ENCODE peak calls at places on chromosomes 11 and 22, in four cellular contexts. V, U, B and I are unnamed samples.

GRCh38 chr11:16604784-16605439 is 133.5 kb upstream of the C11orf58 start:
- DNase-seq in U (no peak), B (no peak), V (no peak), I (no peak)

GRCh38 chr11:36362902-36363301 is 66.8 kb downstream of the PRR5L start:
- DNase-seq in B (no peak), V (no peak), U (no peak), I (no peak)

GRCh38 chr11:125215205-125215565 is 50.6 kb downstream of the PKNOX2 start:
- DNase-seq in V (no peak), U (no peak), B (no peak), I (no peak)

GRCh38 chr11:7494086-7494775 is 8.9 kb downstream of the OLFML1 start:
- DNase-seq in U (no peak), B (no peak), V (no peak), I (no peak)

GRCh38 chr11:132186699-132187098 is 816.3 kb downstream of the NTM start:
- DNase-seq in B (no peak), V (no peak), U (no peak), I (no peak)

GRCh38 chr11:64762916-64763803 is 3.4 kb upstream of the PYGM start:
- DNase-seq in V (no peak), U (peak; percentile 36), B (no peak), I (no peak)

GRCh38 chr22:34804588-34804987 is 261.4 kb upstream of the ISX start:
- DNase-seq in B (no peak), V (no peak), U (no peak), I (no peak)

GRCh38 chr11:120207517-120207916 is 3.3 kb upstream of the OAF start:
- DNase-seq in B (no peak), V (no peak), U (no peak), I (no peak)

GRCh38 chr11:32870676-32871075 is 21.9 kb upstream of the QSER1 start:
- DNase-seq in B (no peak), V (no peak), U (no peak), I (no peak)

GRCh38 chr11:2517016-2517385 is 72.2 kb downstream of the KCNQ1 start:
- DNase-seq in B (no peak), V (no peak), U (peak; percentile 40), I (no peak)

GRCh38 chr22:41810022-41810421 is 9.5 kb downstream of the CCDC134 start:
- DNase-seq in U (no peak), B (no peak), V (no peak), I (no peak)

GRCh38 chr11:58513747-58514367 is 6.0 kb upstream of the OR5B21 start:
- DNase-seq in B (no peak), U (no peak), V (peak; percentile 27), I (no peak)

GRCh38 chr11:123083623-123084029 is 21.7 kb upstream of the HSPA8 start:
- DNase-seq in B (peak; percentile 44), V (peak; percentile 99), U (peak; percentile 89), I (peak; percentile 95)

GRCh38 chr22:44261861-44262595 is 50.7 kb downstream of the SHISAL1 start:
- DNase-seq in V (no peak), B (no peak), U (no peak), I (no peak)

GRCh38 chr11:74581954-74582547 is 10.3 kb upstream of the POLD3 start:
- DNase-seq in V (no peak), B (no peak), U (no peak), I (no peak)

GRCh38 chr22:39220450-39220849 is 24.3 kb downstream of the PDGFB start:
- DNase-seq in B (no peak), U (no peak), V (no peak), I (no peak)

GRCh38 chr11:27201454-27202302 is 161.1 kb downstream of the BBOX1 start:
- DNase-seq in U (no peak), V (peak; percentile 89), B (no peak), I (peak; percentile 90)

GRCh38 chr11:29310706-29311342 is 706.0 kb downstream of the KCNA4 start:
- DNase-seq in V (no peak), B (no peak), U (no peak), I (no peak)

GRCh38 chr11:19279455-19279854 is 38.7 kb upstream of the E2F8 start:
- DNase-seq in U (no peak), V (no peak), B (no peak), I (no peak)

GRCh38 chr22:49929553-49929979 is 11.1 kb downstream of the CRELD2 start:
- DNase-seq in V (no peak), B (no peak), U (no peak), I (no peak)

GRCh38 chr11:36577859-36578258 is 10.1 kb downstream of the RAG1 start:
- DNase-seq in U (no peak), V (peak; percentile 4), B (no peak), I (no peak)

GRCh38 chr22:44023404-44024287 is 456 bp upstream of the PARVB start:
- DNase-seq in V (no peak), U (no peak), B (no peak), I (no peak)

GRCh38 chr22:47247609-47248240 is 485.3 kb downstream of the TBC1D22A start:
- DNase-seq in B (no peak), V (no peak), U (peak; percentile 44), I (no peak)

GRCh38 chr22:34972498-34972897 is 93.5 kb upstream of the ISX start:
- DNase-seq in V (no peak), B (no peak), U (no peak), I (no peak)

GRCh38 chr22:46201059-46201757 is 48.9 kb downstream of the CDPF1 start:
- DNase-seq in U (no peak), B (no peak), V (no peak), I (no peak)

GRCh38 chr22:33162196-33162595 is 104.0 kb upstream of the SYN3 start:
- DNase-seq in V (no peak), U (no peak), B (no peak), I (no peak)

GRCh38 chr11:12005476-12005875 is 3.0 kb downstream of the DKK3 start:
- DNase-seq in B (no peak), V (no peak), U (no peak), I (no peak)

GRCh38 chr22:39629851-39630250 is 59.3 kb downstream of the CACNA1I start:
- DNase-seq in V (no peak), B (no peak), U (no peak), I (no peak)

GRCh38 chr11:117841582-117842031 is 17.1 kb upstream of the FXYD2 start:
- DNase-seq in B (no peak), V (no peak), U (no peak), I (no peak)

GRCh38 chr11:68889948-68890446 is 13.6 kb downstream of the MRPL21 start:
- DNase-seq in B (no peak), U (no peak), V (peak; percentile 98), I (no peak)

GRCh38 chr11:1349074-1349931 is 39.9 kb upstream of the TOLLIP start:
- DNase-seq in B (no peak), V (no peak), U (no peak), I (peak; percentile 13)

GRCh38 chr11:13337986-13338436 is 60.4 kb downstream of the BMAL1 start:
- DNase-seq in U (no peak), B (no peak), V (no peak), I (no peak)

GRCh38 chr11:92380882-92381281 is 156.3 kb downstream of the FAT3 start:
- DNase-seq in U (no peak), B (no peak), V (peak; percentile 45), I (no peak)

DNA sequence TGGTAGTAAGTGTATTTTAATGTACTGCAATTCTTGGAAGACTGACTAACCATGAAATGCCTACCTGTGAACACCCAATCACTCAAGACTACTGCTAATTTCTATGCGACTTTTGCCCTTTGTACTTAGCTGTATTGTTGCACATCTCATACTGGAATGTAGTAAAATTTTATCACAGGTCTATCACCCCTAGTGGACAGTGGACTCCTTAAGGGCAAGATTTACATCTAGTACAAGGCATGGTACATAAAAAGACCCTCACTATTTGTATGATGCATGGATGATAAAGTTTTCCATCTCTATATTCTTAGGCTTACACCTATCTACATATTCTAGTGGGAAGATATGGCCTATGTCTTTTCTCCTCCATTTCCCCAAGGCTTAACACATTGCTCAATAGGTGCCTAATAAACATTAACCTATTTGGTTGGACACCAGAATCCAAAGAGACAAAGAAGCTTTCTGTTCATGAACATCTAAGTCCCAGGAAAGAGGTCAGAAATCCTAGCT is 26.1 kb downstream of the SERGEF start:
- DNase-seq in V (no peak), B (no peak), U (no peak), I (no peak)
- TF ChIP-seq CTCF in V (no peak), B (peak; percentile 2), U (no peak), I (no peak)

GRCh38 chr22:25764270-25765015 is 22.5 kb downstream of the MYO18B start:
- DNase-seq in B (no peak), V (no peak), U (no peak), I (no peak)
- TF ChIP-seq CTCF in B (no peak), V (no peak), U (no peak), I (no peak)

DNA sequence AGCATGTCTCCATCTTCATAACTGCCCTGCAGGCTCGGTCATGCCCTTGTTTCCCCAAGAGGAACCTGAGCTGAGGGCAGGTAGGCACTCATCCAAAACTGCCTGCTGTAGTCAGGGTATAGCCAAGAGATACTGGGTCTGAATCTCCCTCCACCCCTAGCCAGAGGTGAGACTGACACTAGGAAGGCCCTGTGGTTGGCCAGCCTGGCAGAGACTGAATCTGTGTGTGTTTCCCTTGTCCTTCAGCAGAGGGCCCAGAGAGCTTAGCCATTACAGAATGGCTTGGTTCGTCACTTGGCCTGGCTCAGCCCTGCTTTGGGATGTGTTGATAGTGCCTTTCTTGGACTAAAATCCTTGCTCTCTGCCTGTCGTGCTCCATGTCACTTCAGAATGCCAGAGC is 79.3 kb upstream of the SUSD2 start:
- DNase-seq in V (no peak), U (peak; percentile 19), B (no peak), I (no peak)
- TF ChIP-seq CTCF in V (no peak), U (no peak), B (no peak), I (no peak)

GRCh38 chr11:70270877-70271634 is 566 bp downstream of the PPFIA1 start:
- DNase-seq in V (no peak), B (no peak), U (no peak), I (no peak)
- TF ChIP-seq CTCF in V (no peak), B (no peak), U (no peak), I (no peak)